ENCODE peak calls at places on chromosome 13, in ten cellular contexts. I is DMS153; W is body of pancreas; Y is AG09309; V is activated CD4-positive, alpha-beta T cell treated with anti-CD3 and anti-CD28 coated beads for 48 hours; H is stimulated activated CD4-positive, alpha-beta T cell treated with anti-CD3 and anti-CD28 coated beads, TNF-alpha, amount 100 ng/mL, for 1 hour; R is cardiac muscle cell; S is T1000; K is GM20000; X is DMS79. Q is an unnamed sample.

GRCh38 chr13:20145521-20145920 is 15.3 kb downstream of the GJA3 start:
- DNase-seq in I (no peak), S (no peak), H (no peak), K (no peak), V (no peak), R (no peak), X (no peak), Y (no peak), W (no peak), Q (no peak)

GRCh38 chr13:40672310-40673060 is 6.0 kb upstream of the FOXO1 start:
- DNase-seq in W (peak; percentile 17), R (peak; percentile 54), H (no peak), V (no peak), K (no peak), I (peak; percentile 39), X (peak; percentile 20), Y (no peak), S (no peak), Q (peak; percentile 42)

GRCh38 chr13:93304868-93305613 is 78.4 kb downstream of the GPC6 start:
- DNase-seq in H (no peak), X (no peak), V (no peak), W (no peak), R (no peak), K (no peak), Y (no peak), I (no peak), S (no peak), Q (no peak)

GRCh38 chr13:109708014-109708617 is 78.3 kb downstream of the IRS2 start:
- DNase-seq in K (no peak), W (no peak), V (no peak), H (no peak), R (no peak), I (no peak), Y (no peak), S (no peak), X (no peak), Q (no peak)

GRCh38 chr13:52921194-52921593 is 72.8 kb upstream of the PCDH8 start:
- DNase-seq in W (no peak), S (no peak), I (no peak), H (no peak), K (peak; percentile 47), R (no peak), V (no peak), Y (no peak), X (no peak), Q (no peak)

GRCh38 chr13:68851026-68851425 is 1256.6 kb upstream of the ATXN8OS start:
- DNase-seq in X (no peak), S (no peak), Y (no peak), K (no peak), I (peak; percentile 24), W (no peak), V (no peak), H (no peak), R (no peak), Q (no peak)

GRCh38 chr13:33875658-33876401 is 57.9 kb downstream of the RFC3 start:
- DNase-seq in Y (no peak), S (no peak), H (no peak), W (no peak), I (no peak), K (no peak), X (no peak), V (no peak), R (no peak), Q (no peak)

GRCh38 chr13:104140557-104140956 is 1074.3 kb upstream of the SLC10A2 start:
- DNase-seq in S (no peak), Y (no peak), H (no peak), W (no peak), I (peak; percentile 14), V (no peak), K (no peak), R (peak; percentile 7), X (no peak), Q (peak; percentile 63)

GRCh38 chr13:113835461-113836274 is 28.2 kb downstream of the GAS6 start:
- DNase-seq in W (no peak), I (peak; percentile 48), V (no peak), X (peak; percentile 96), K (peak; percentile 60), Y (peak; percentile 71), R (peak; percentile 32), S (peak; percentile 76), H (no peak), Q (no peak)

GRCh38 chr13:46229251-46229650 is 17.5 kb downstream of the LRRC63 start:
- DNase-seq in I (no peak), S (no peak), R (no peak), W (no peak), K (no peak), H (no peak), X (no peak), V (no peak), Y (no peak), Q (no peak)

GRCh38 chr13:106649495-106649894 is 81.6 kb upstream of the ARGLU1 start:
- DNase-seq in H (no peak), R (peak; percentile 0), W (no peak), S (no peak), V (no peak), X (no peak), I (no peak), K (no peak), Y (no peak), Q (no peak)

GRCh38 chr13:108609353-108609752 is 20.1 kb upstream of the MYO16 start:
- DNase-seq in K (no peak), R (peak; percentile 2), H (no peak), S (no peak), I (no peak), W (no peak), Y (no peak), V (no peak), X (no peak), Q (no peak)

GRCh38 chr13:28710161-28710560 is 8.6 kb downstream of the SLC46A3 start:
- DNase-seq in Y (no peak), H (no peak), R (no peak), V (no peak), X (no peak), S (no peak), K (no peak), W (no peak), I (no peak), Q (no peak)